ENCODE peak calls at places on chromosome 16, in four cellular contexts. B, Z, A and W are unnamed samples.

GRCh38 chr16:54655171-54655590 is 275.5 kb upstream of the IRX5 start:
- DNase-seq in B (peak), Z (peak), A (peak), W (no peak)

GRCh38 chr16:87956771-87957279 is 5.6 kb downstream of the BANP start:
- DNase-seq in B (no peak), Z (peak), A (no peak), W (peak)

GRCh38 chr16:85812031-85812807 is 12.7 kb downstream of the COX4I1 start:
- DNase-seq in B (no peak), Z (no peak), A (no peak), W (no peak)

GRCh38 chr16:89365044-89365467 is 125.3 kb downstream of the ANKRD11 start:
- DNase-seq in B (no peak), Z (peak), A (no peak), W (no peak)

GRCh38 chr16:22641030-22641671 is 130.5 kb downstream of the NPIPB5 start:
- DNase-seq in B (peak), Z (peak), A (peak), W (no peak)

GRCh38 chr16:24999088-24999670 is 16.0 kb downstream of the ARHGAP17 start:
- DNase-seq in B (no peak), Z (no peak), A (no peak), W (no peak)

GRCh38 chr16:79257958-79258490 is 342.5 kb downstream of the MAF start:
- DNase-seq in B (no peak), Z (no peak), A (no peak), W (no peak)

GRCh38 chr16:4612474-4612931 is 2.2 kb downstream of the UBALD1 start:
- DNase-seq in B (no peak), Z (no peak), A (peak), W (no peak)

GRCh38 chr16:2830355-2830695 is 222 bp downstream of the ZG16B start:
- DNase-seq in B (no peak), Z (no peak), A (no peak), W (no peak)

GRCh38 chr16:82313754-82314153 is 143.7 kb upstream of the MPHOSPH6 start:
- DNase-seq in B (no peak), Z (no peak), A (no peak), W (no peak)
- TF ChIP-seq CTCF in B (no peak), Z (no peak), A (no peak), W (no peak)

GRCh38 chr16:68529608-68529930 is 9.5 kb upstream of the ZFP90 start:
- DNase-seq in B (no peak), Z (no peak), A (no peak), W (no peak)

GRCh38 chr16:68526782-68527145 is 12.3 kb upstream of the ZFP90 start:
- DNase-seq in B (no peak), Z (no peak), A (no peak), W (no peak)

GRCh38 chr16:68528686-68529379 is 10.3 kb upstream of the ZFP90 start:
- DNase-seq in B (peak), Z (peak), A (peak), W (peak)

GRCh38 chr16:68524069-68524820 is 14.8 kb upstream of the ZFP90 start:
- DNase-seq in B (no peak), Z (no peak), A (no peak), W (no peak)

GRCh38 chr16:68526143-68526781 is 12.8 kb upstream of the ZFP90 start:
- DNase-seq in B (no peak), Z (no peak), A (no peak), W (no peak)
- TF ChIP-seq CTCF in B (no peak), Z (no peak), A (no peak), W (no peak)

GRCh38 chr16:50509521-50510341 is 38.5 kb upstream of the NKD1 start:
- DNase-seq in B (peak), Z (peak), A (peak), W (peak)

GRCh38 chr16:50507397-50507796 is 40.8 kb upstream of the NKD1 start:
- DNase-seq in B (no peak), Z (no peak), A (no peak), W (no peak)

GRCh38 chr16:50505115-50505514 is 43.1 kb upstream of the NKD1 start:
- DNase-seq in B (no peak), Z (no peak), A (no peak), W (no peak)

GRCh38 chr16:50505714-50506542 is 42.3 kb upstream of the NKD1 start:
- DNase-seq in B (no peak), Z (no peak), A (peak), W (peak)

GRCh38 chr16:50506543-50506937 is 41.7 kb upstream of the NKD1 start:
- DNase-seq in B (no peak), Z (no peak), A (no peak), W (no peak)
- TF ChIP-seq CTCF in B (no peak), Z (no peak), A (no peak), W (no peak)

GRCh38 chr16:48110982-48111381 is 44.8 kb downstream of the ABCC12 start:
- DNase-seq in B (no peak), Z (no peak), A (no peak), W (no peak)

GRCh38 chr16:48115299-48115698 is 40.5 kb downstream of the ABCC12 start:
- DNase-seq in B (no peak), Z (no peak), A (no peak), W (no peak)

GRCh38 chr16:48112603-48113400 is 43.0 kb downstream of the ABCC12 start:
- DNase-seq in B (no peak), Z (no peak), A (no peak), W (no peak)

GRCh38 chr16:48114410-48114809 is 41.4 kb downstream of the ABCC12 start:
- DNase-seq in B (no peak), Z (no peak), A (no peak), W (no peak)

DNA sequence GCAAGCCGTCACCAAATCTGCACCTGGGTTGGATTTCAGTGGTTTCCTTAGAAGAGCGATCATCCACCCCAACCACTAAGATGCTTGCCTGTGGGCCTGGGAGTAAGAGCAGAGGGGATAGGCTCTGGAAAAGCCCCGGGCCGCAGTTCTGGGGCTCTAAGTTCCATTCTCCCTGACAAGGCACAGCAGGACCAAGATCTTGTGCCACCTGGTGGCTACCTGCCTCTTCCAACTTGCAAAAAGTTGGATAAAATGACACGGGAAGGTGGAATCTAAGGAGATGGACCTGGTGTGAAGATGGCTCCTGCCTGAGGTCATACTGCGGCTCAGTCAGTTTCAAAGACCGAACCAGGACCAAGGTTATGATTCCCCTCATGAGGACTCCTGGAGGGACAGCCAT is 42.3 kb downstream of the ABCC12 start:
- DNase-seq in B (peak), Z (no peak), A (peak), W (no peak)
- TF ChIP-seq CTCF in B (no peak), Z (no peak), A (peak), W (peak)

DNA sequence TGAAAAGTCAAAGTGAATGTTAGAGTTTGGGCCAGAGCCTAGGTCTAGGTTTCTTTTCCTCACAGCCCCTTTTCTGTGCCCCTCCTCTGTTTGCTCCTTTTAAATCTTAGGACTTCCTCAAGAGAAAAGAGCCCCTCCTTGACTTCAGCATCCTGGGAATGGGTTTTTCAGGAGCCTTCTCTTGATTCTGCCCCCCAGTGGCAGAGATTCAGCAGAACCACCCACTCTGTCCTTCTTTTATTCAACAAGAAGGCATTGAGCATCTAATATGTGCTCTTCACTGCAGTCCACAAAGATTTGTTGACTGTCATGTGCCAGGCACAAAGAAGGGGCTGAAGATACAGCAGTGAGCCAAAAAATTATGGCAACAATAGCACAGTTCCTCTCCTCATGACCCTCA is 270.8 kb upstream of the CDH5 start:
- DNase-seq in B (no peak), Z (no peak), A (no peak), W (no peak)
- TF ChIP-seq CTCF in B (no peak), Z (peak), A (peak), W (no peak)

DNA sequence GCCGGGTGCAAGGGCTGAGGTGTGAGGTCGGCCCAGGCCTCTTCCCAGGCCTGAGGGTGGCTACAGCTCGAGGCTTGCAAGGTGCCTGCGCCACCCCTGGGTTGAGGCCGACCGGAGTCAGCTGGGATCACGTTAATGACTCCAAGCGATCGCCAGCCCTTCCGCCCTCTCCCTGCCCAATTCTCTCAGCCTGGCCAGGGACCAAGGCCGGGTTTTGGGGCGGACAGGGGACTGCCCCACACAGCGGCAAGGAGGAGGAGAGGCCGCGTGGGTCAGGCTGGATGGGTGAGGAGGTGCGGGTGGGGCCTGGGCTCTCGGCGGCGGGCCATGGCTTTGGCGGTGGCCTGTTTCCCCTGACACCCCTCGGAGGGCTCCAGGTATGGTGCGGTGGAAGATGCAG is 3.2 kb upstream of the WDR24 start:
- DNase-seq in B (no peak), Z (no peak), A (no peak), W (no peak)
- TF ChIP-seq CTCF in B (no peak), Z (no peak), A (no peak), W (no peak)

DNA sequence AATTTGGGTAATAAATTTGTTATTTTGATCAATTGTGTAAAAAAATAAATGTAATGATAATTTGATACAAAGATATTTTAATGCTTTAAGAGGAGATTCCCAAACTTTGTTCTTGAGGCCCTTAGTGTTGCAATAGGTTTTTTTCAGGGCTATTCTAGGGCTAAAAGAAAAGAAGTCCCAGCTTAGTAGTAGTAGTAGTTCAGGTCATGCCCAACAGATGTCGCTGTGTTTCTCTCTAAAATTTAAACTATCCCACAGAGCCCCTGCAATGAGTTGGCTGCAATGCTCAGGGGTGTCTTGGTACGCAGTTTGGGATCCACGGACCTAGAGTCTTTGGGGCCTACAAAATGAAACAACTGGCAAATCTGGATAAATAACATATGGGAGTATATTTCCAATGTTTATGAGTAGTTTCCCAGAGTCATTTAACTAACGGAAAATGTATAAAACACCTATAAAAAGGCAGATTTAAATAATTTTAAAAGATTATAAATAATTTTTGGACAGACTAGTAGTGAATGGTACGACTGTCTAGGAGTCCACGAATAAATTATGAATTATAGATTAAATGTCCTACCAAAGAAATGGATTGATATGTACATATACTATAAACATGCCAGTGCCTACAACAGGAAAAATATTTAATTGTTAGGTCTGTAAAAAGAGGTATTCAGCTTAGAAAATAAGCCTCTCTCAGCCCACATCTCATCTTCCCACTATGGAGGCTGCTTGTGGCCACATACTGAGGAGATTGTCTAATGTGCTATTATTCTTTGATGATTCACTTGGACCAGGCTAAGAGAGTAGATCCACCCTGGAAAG is 228.5 kb upstream of the PMFBP1 start:
- DNase-seq in B (peak), Z (peak), A (peak), W (peak)
- TF ChIP-seq CTCF in B (peak), Z (peak), A (peak), W (peak)